ENCODE peak calls at places on chromosomes 3 and 15, in six cellular contexts. U is astrocyte, W is AG04450, P is endodermal cell, M is sigmoid colon, V is H1. X is an unnamed sample.

GRCh38 chr3:147422934-147423599 is 13.9 kb downstream of the ZIC1 start:
- DNase-seq in U (no peak), W (no peak), P (peak; percentile 84), M (no peak), V (no peak), X (no peak)

GRCh38 chr3:129046037-129046731 is 14.4 kb upstream of the GP9 start:
- DNase-seq in U (no peak), W (no peak), P (peak; percentile 81), M (peak; percentile 56), V (peak; percentile 82), X (no peak)

GRCh38 chr3:129602730-129603560 is 3.5 kb downstream of the PLXND1 start:
- DNase-seq in U (peak; percentile 92), W (peak; percentile 74), P (peak; percentile 93), M (peak; percentile 91), V (no peak), X (no peak)

GRCh38 chr15:25068696-25069095 is 113.9 kb downstream of the SNRPN start:
- DNase-seq in U (no peak), W (no peak), P (no peak), M (no peak), V (no peak), X (no peak)

GRCh38 chr3:110504901-110505300 is 566.7 kb upstream of the NECTIN3 start:
- DNase-seq in U (no peak), W (no peak), P (no peak), M (no peak), V (no peak), X (no peak)

GRCh38 chr3:171007316-171007715 is 19.2 kb downstream of the SLC2A2 start:
- DNase-seq in U (no peak), W (no peak), P (no peak), M (no peak), V (no peak), X (no peak)

GRCh38 chr15:81381725-81382124 is 7.7 kb upstream of the TMC3 start:
- DNase-seq in U (no peak), W (no peak), P (peak; percentile 56), M (no peak), V (no peak), X (no peak)

GRCh38 chr15:82992436-82992835 is 6.4 kb downstream of the RAMAC start:
- DNase-seq in U (no peak), W (no peak), P (no peak), M (no peak), V (no peak), X (no peak)

GRCh38 chr3:160099855-160100254 is 111.2 kb downstream of the IL12A start:
- DNase-seq in U (no peak), W (no peak), P (no peak), M (no peak), V (no peak), X (no peak)

GRCh38 chr3:66673305-66673704 is 172.5 kb upstream of the LRIG1 start:
- DNase-seq in U (no peak), W (no peak), P (no peak), M (no peak), V (no peak), X (no peak)

GRCh38 chr15:63598467-63599400 is 1.5 kb downstream of the FBXL22 start:
- DNase-seq in U (no peak), W (no peak), P (no peak), M (peak; percentile 89), V (no peak), X (no peak)

GRCh38 chr3:52098108-52098507 is 41.7 kb upstream of the DUSP7 start:
- DNase-seq in U (no peak), W (no peak), P (no peak), M (peak; percentile 30), V (no peak), X (no peak)

DNA sequence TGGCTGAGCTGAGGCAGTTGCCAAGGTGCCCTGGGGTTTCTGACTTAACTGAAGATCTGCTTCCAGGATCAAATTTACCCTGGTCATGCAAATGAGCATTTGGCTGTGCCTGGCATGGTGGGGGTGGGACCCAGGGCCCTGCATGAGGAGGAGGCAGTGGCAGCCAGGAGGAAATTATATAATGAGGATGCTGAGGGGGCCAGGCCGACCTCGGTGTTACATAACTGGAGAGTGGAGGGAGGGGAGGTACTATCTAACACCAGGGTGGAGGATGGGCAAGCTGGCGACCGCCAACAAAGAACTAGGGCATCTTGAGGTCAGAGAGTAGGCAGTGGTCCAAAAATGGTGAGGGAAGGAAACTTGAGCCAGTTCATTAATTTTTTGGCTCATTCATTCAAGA is 16.4 kb downstream of the PLEKHO2 start:
- DNase-seq in U (no peak), W (no peak), P (no peak), M (no peak), V (no peak), X (no peak)
- H3K4me3 ChIP-seq in U (no peak overlapping the region), W (no peak overlapping the region), P (no peak overlapping the region), M (no peak overlapping the region), V (no peak overlapping the region), X (no peak overlapping the region)

GRCh38 chr3:63228677-63229076 is 49.4 kb upstream of the SYNPR start:
- DNase-seq in U (peak; percentile 27), W (no peak), P (peak; percentile 73), M (no peak), V (no peak), X (no peak)
- TF ChIP-seq CTCF in U (peak; percentile 69), W (peak; percentile 46), P (peak; percentile 86), M (peak; percentile 43), V (peak; percentile 64), X (peak; percentile 55)

DNA sequence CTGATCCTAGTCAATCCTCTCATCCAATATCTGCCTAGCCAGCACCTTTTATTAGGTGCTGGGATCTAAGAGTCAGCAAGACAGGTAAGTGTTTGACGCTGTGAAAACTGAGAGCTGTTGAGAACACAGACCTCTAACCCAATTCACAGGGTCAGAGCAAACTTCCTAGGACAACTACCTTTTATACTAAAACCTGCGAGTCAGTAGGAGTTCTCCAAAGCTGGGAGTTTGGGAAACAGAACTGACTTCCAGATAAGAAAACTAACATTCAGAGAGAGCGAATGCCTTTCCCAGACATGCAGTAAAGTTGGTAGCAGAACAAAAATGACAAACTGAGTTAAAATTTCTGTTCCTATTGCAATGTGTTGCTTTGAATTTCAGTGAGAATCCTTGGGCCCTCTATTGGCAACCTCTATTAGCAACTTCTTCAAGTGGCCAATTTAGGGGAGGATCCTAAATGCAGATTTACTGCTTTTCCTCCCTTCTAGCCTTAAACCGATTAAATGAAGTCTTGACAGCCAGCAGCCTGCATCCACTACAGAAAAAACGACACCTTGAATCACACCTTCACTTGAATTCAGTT is 11.3 kb downstream of the NR2E3 start:
- DNase-seq in U (no peak), W (no peak), P (no peak), M (no peak), V (no peak), X (no peak)
- H3K27ac ChIP-seq in U (no peak overlapping the region), W (no peak overlapping the region), P (no peak overlapping the region), M (no peak overlapping the region), V (no peak overlapping the region), X (no peak overlapping the region)

GRCh38 chr3:141795311-141795710 is 32.1 kb downstream of the GRK7 start:
- DNase-seq in U (no peak), W (no peak), P (no peak), M (no peak), V (no peak), X (no peak)

GRCh38 chr3:141797167-141797773 is 34.1 kb downstream of the GRK7 start:
- DNase-seq in U (peak; percentile 20), W (no peak), P (peak; percentile 96), M (peak; percentile 69), V (peak; percentile 86), X (no peak)

GRCh38 chr3:141795719-141796435 is 32.7 kb downstream of the GRK7 start:
- DNase-seq in U (no peak), W (no peak), P (no peak), M (peak; percentile 86), V (no peak), X (no peak)

GRCh38 chr3:141797819-141798405 is 34.7 kb downstream of the GRK7 start:
- DNase-seq in U (no peak), W (no peak), P (no peak), M (no peak), V (no peak), X (no peak)

DNA sequence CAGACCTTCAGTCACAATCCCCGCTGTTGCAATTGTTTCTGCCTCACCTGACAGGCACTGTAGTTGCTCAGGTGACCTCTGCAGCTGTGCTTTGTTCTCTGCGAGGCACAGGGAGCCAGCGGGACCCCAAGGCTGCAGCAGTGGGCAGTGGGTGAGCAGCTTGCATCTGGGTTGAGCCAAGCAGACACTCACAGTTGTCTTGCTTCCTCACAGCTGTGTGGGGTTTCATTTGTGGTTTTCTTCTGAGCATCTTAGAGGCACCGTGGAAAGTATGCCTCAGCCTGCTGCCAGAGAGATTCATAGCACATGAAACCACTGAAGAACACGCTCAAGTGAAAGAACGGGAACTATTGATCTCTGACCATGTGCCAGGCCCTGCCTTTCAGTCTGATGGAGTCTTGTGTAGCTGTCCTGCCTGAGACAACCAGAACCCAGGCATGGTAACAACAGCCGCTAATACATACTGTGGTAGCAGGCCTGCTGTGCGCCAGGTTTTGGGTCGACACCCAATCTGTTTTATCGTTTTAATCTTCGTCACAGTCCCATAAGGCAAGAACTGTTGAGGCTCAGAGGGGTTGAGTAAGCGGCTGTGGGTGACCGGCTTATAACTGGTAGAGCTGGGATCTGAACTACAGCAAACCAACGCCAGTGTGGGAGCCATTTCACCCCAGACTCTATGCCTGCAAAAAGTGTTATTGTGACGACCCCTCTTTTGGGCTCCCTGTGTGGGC is 33.4 kb downstream of the GRK7 start:
- DNase-seq in U (peak; percentile 81), W (no peak), P (peak; percentile 61), M (no peak), V (no peak), X (no peak)
- H3K4me3 ChIP-seq in U (peak overlapping the region; percentile 56), W (no peak overlapping the region), P (peak overlapping the region; percentile 74), M (peak overlapping the region; percentile 37), V (no peak overlapping the region), X (peak overlapping the region; percentile 35)

X was measured in esophagus squamous epithelium.